ENCODE peak calls at places on chromosomes 1 and 21, in six cellular contexts. V, D, U, Q, I and T are unnamed samples.
A peak's percentile ranks its signal among the peaks of the same experiment; 100 is the strongest.

GRCh38 chr1:83026745-83027144 is 972.2 kb downstream of the TTLL7 start:
- DNase-seq in D (no peak), Q (no peak), I (no peak), V (no peak), U (no peak), T (no peak)

GRCh38 chr1:199931666-199932377 is 95.7 kb upstream of the NR5A2 start:
- DNase-seq in V (no peak), Q (no peak), U (no peak), I (peak; percentile 33), D (no peak), T (no peak)

GRCh38 chr1:41435570-41436178 is 48.8 kb downstream of the EDN2 start:
- DNase-seq in I (no peak), U (no peak), Q (no peak), D (no peak), V (no peak), T (no peak)

GRCh38 chr1:206551985-206552325 is 44.6 kb downstream of the RASSF5 start:
- DNase-seq in D (no peak), U (no peak), Q (no peak), I (no peak), V (no peak), T (no peak)

GRCh38 chr1:162022626-162023025 is 1.0 kb downstream of the OLFML2B start:
- DNase-seq in U (no peak), V (no peak), D (no peak), I (no peak), Q (no peak), T (no peak)

GRCh38 chr1:12543747-12544146 is 74.3 kb downstream of the DHRS3 start:
- DNase-seq in Q (no peak), U (no peak), I (no peak), D (no peak), V (no peak), T (no peak)

GRCh38 chr1:192904438-192904895 is 95.6 kb downstream of the RGS2 start:
- DNase-seq in D (no peak), I (no peak), V (peak; percentile 93), U (no peak), Q (no peak), T (no peak)

GRCh38 chr1:209621741-209622655 is 30.2 kb downstream of the LAMB3 start:
- DNase-seq in V (no peak), Q (no peak), I (no peak), D (no peak), U (peak; percentile 26), T (peak; percentile 75)

GRCh38 chr21:15688016-15688415 is 41.8 kb upstream of the USP25 start:
- DNase-seq in Q (no peak), V (no peak), U (no peak), I (no peak), D (no peak), T (no peak)

GRCh38 chr1:183783896-183784637 is 20.9 kb upstream of the RGL1 start:
- DNase-seq in I (peak; percentile 29), U (no peak), V (peak; percentile 91), D (no peak), Q (peak; percentile 65), T (peak; percentile 64)

GRCh38 chr1:66267211-66267940 is 266.6 kb upstream of the SGIP1 start:
- DNase-seq in U (no peak), D (no peak), Q (no peak), V (no peak), I (no peak), T (no peak)

GRCh38 chr21:16302851-16303282 is 573.1 kb downstream of the USP25 start:
- DNase-seq in I (peak; percentile 30), Q (peak; percentile 14), V (peak; percentile 12), U (no peak), D (no peak), T (peak; percentile 61)

GRCh38 chr1:160608057-160608456 is 28.8 kb upstream of the CD84 start:
- DNase-seq in V (no peak), D (no peak), I (no peak), Q (no peak), U (no peak), T (no peak)

GRCh38 chr1:160606611-160607010 is 27.3 kb upstream of the CD84 start:
- DNase-seq in V (no peak), D (no peak), I (no peak), U (no peak), Q (no peak), T (no peak)

GRCh38 chr1:160608941-160609340 is 29.6 kb upstream of the CD84 start:
- DNase-seq in U (no peak), Q (no peak), D (no peak), V (no peak), I (no peak), T (no peak)

GRCh38 chr1:160607051-160608032 is 28.0 kb upstream of the CD84 start:
- DNase-seq in I (peak; percentile 31), V (peak; percentile 77), D (no peak), Q (peak; percentile 16), U (no peak), T (peak; percentile 70)

GRCh38 chr1:160608514-160608913 is 29.2 kb upstream of the CD84 start:
- DNase-seq in I (no peak), V (no peak), Q (no peak), D (no peak), U (no peak), T (no peak)
- TF ChIP-seq POLR2A in I (no peak), V (no peak), Q (no peak), D (no peak), U (no peak), T (no peak)

DNA sequence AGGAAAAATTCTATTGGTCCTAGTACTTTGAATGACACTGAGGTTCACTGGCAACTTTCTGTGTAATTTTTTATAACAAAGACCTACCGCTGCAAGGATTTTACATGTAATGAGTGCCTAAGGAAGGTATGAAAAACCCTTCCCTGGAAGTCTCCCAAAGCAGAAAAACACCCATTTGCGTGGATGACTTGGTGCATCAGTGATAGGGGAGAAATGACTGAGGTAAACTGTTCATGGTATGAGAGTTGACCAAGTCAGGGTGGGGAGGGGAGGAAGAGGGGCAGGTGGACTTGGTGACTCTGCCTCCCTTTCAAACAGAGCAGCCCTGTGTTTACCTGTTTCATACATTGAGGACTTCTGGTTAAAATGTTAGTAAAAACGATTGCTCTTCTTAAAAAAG is 78.8 kb upstream of the IPO9 start:
- DNase-seq in Q (no peak), D (no peak), I (no peak), V (peak; percentile 43), U (no peak), T (no peak)
- H3K27ac ChIP-seq in Q (peak overlapping the region; percentile 82), D (peak overlapping the region; percentile 31), I (no peak overlapping the region), V (peak overlapping the region; percentile 60), U (no peak overlapping the region), T (no peak overlapping the region)

GRCh38 chr1:226069818-226070489 is 7.4 kb downstream of the H3-3A start:
- DNase-seq in U (peak; percentile 17), Q (no peak), D (no peak), I (no peak), V (no peak), T (no peak)
- H3K9me3 ChIP-seq in U (no peaks in the 10 kb centered on the region), Q (no peaks in the 10 kb centered on the region), D (no peaks in the 10 kb centered on the region), I (no peaks in the 10 kb centered on the region), V (no peaks in the 10 kb centered on the region), T (no peaks in the 10 kb centered on the region)

GRCh38 chr1:154961497-154962237 is at the start of gene PYGO2:
- DNase-seq in U (peak; percentile 96), D (no peak), V (peak; percentile 66), I (peak; percentile 89), Q (peak; percentile 86), T (peak; percentile 85)
- TF ChIP-seq POLR2A in U (peak; percentile 92), D (no peak), V (peak; percentile 40), I (peak; percentile 87), Q (peak; percentile 80), T (peak; percentile 38)